ENCODE peak calls at places on chromosomes 3 and 15, in five cellular contexts. P is GM12878, J is AML-193, U is NCI-H1417, N is HuH-7.5. C is an unnamed sample.

GRCh38 chr3:98561727-98562521 is 30.1 kb downstream of the GPR15 start:
- DNase-seq in N (no peak), P (no peak), J (peak), U (no peak), C (peak)

GRCh38 chr3:50562866-50563265 is 4.7 kb downstream of the C3orf18 start:
- DNase-seq in U (no peak), J (no peak), P (no peak), N (no peak), C (no peak)

GRCh38 chr3:135224963-135225362 is 429.9 kb downstream of the EPHB1 start:
- DNase-seq in J (no peak), U (peak), N (no peak), P (peak), C (no peak)

GRCh38 chr3:57179580-57180410 is 14.6 kb upstream of the IL17RD start:
- DNase-seq in N (no peak), J (peak), P (no peak), U (peak), C (no peak)

GRCh38 chr3:51340989-51341636 is 44.0 kb upstream of the MANF start:
- DNase-seq in U (no peak), P (no peak), N (no peak), J (no peak), C (no peak)

GRCh38 chr3:134464693-134465385 is 20.9 kb downstream of the ANAPC13 start:
- DNase-seq in U (no peak), N (no peak), J (no peak), P (no peak), C (no peak)

GRCh38 chr3:27578032-27578431 is 93.8 kb upstream of the SLC4A7 start:
- DNase-seq in J (no peak), N (no peak), P (no peak), U (no peak), C (no peak)

GRCh38 chr15:45458746-45459403 is 63.7 kb downstream of the SLC30A4 start:
- DNase-seq in P (peak), J (peak), U (peak), N (no peak), C (no peak)

GRCh38 chr3:158731938-158732855 is at the start of gene RARRES1:
- DNase-seq in P (no peak), U (no peak), J (no peak), N (no peak), C (peak)

GRCh38 chr3:123800352-123800682 is 83.8 kb downstream of the MYLK start:
- DNase-seq in P (no peak), J (no peak), U (no peak), N (no peak), C (no peak)

GRCh38 chr15:37096878-37097568 is 3.3 kb downstream of the MEIS2 start:
- DNase-seq in N (no peak), U (peak), P (no peak), J (no peak), C (no peak)

GRCh38 chr15:39919740-39920509 is at the start of gene GPR176:
- DNase-seq in N (peak), U (peak), P (no peak), J (no peak), C (peak)

GRCh38 chr15:60418095-60418494 is 20.3 kb upstream of the ANXA2 start:
- DNase-seq in P (no peak), U (no peak), N (no peak), J (no peak), C (no peak)

GRCh38 chr3:177646749-177647148 is 449.5 kb upstream of the TBL1XR1 start:
- DNase-seq in J (peak), U (no peak), P (no peak), N (no peak), C (no peak)

GRCh38 chr3:45165497-45166282 is 19.5 kb upstream of the CDCP1 start:
- DNase-seq in J (no peak), N (no peak), U (no peak), P (no peak), C (no peak)

GRCh38 chr15:78635346-78635745 is 5.7 kb downstream of the CHRNB4 start:
- DNase-seq in U (no peak), N (no peak), P (no peak), J (no peak), C (no peak)

GRCh38 chr3:155941354-155941753 is 70.9 kb downstream of the GMPS start:
- DNase-seq in J (no peak), P (no peak), N (no peak), U (no peak), C (no peak)

GRCh38 chr15:34271493-34271892 is 46.7 kb downstream of the EMC4 start:
- DNase-seq in U (no peak), J (peak), N (no peak), P (no peak), C (no peak)

GRCh38 chr15:39756806-39757522 is 25.7 kb downstream of the FSIP1 start:
- DNase-seq in U (peak), J (peak), P (no peak), N (no peak), C (peak)

GRCh38 chr3:177642482-177643163 is 445.3 kb upstream of the TBL1XR1 start:
- DNase-seq in N (no peak), P (no peak), J (no peak), U (no peak), C (no peak)

GRCh38 chr3:56839784-56840724 is 38.3 kb upstream of the ARHGEF3 start:
- DNase-seq in J (no peak), U (no peak), P (no peak), N (no peak), C (no peak)

GRCh38 chr3:62392893-62393292 is 19.5 kb upstream of the FEZF2 start:
- DNase-seq in U (no peak), P (no peak), N (no peak), J (no peak), C (no peak)

GRCh38 chr3:14507345-14507741 is 32.8 kb downstream of the GRIP2 start:
- DNase-seq in P (no peak), U (peak), N (no peak), J (no peak), C (no peak)

GRCh38 chr15:73996939-73997338 is 2.4 kb downstream of the PML start:
- DNase-seq in U (no peak), N (no peak), J (peak), P (no peak), C (no peak)

GRCh38 chr15:40070166-40070557 is 31.2 kb upstream of the SRP14 start:
- DNase-seq in U (no peak), N (no peak), J (no peak), P (no peak), C (no peak)

GRCh38 chr3:142779591-142779990 is 55.8 kb downstream of the TRPC1 start:
- DNase-seq in N (no peak), J (no peak), P (no peak), U (no peak), C (no peak)

GRCh38 chr15:33200903-33201302 is 6.4 kb upstream of the FMN1 start:
- DNase-seq in J (no peak), P (no peak), N (no peak), U (peak), C (no peak)

GRCh38 chr3:96449803-96450202 is 364.6 kb upstream of the EPHA6 start:
- DNase-seq in U (peak), P (no peak), N (no peak), J (no peak), C (no peak)

GRCh38 chr15:63506537-63507035 is 2.2 kb downstream of the USP3 start:
- DNase-seq in P (no peak), U (peak), N (no peak), J (no peak), C (no peak)

GRCh38 chr3:4985330-4986174 is 6.3 kb downstream of the BHLHE40 start:
- DNase-seq in P (no peak), N (no peak), U (no peak), J (no peak), C (no peak)

GRCh38 chr3:129527262-129527661 is 1.2 kb upstream of the RHO start:
- DNase-seq in U (no peak), J (no peak), P (no peak), N (no peak), C (no peak)

GRCh38 chr3:100271522-100271921 is 10.7 kb downstream of the TBC1D23 start:
- DNase-seq in U (no peak), N (no peak), J (no peak), P (no peak), C (no peak)

GRCh38 chr15:64912379-64912778 is 677 bp downstream of the ANKDD1A start:
- DNase-seq in J (no peak), N (no peak), U (no peak), P (no peak), C (no peak)